ENCODE peak calls at places on chromosomes 5 and 9, in seven cellular contexts. S is GM12878, B is mammary epithelial cell, C is pancreas, W is tibial artery, F is astrocyte, T is heart left ventricle. P is an unnamed sample.

GRCh38 chr5:144361406-144361805 is 190.7 kb downstream of the KCTD16 start:
- DNase-seq in F (no peak), B (no peak), T (no peak), S (no peak), C (no peak), W (no peak), P (no peak)

GRCh38 chr5:172564187-172564586 is 76.9 kb upstream of the NEURL1B start:
- DNase-seq in C (peak; percentile 72), W (no peak), B (no peak), S (no peak), T (no peak), F (no peak), P (no peak)

GRCh38 chr5:35117960-35118359 is 70.2 kb upstream of the AGXT2 start:
- DNase-seq in B (peak; percentile 17), C (no peak), T (no peak), W (no peak), S (no peak), F (peak; percentile 67), P (no peak)

GRCh38 chr9:81317939-81318338 is 371.4 kb downstream of the TLE1 start:
- DNase-seq in C (no peak), W (no peak), B (no peak), T (no peak), F (peak; percentile 75), S (no peak), P (no peak)

GRCh38 chr5:180844858-180845257 is 16.2 kb downstream of the ZFP62 start:
- DNase-seq in W (no peak), T (no peak), F (no peak), C (no peak), B (no peak), S (no peak), P (no peak)

GRCh38 chr5:9545301-9545958 is 445 bp downstream of the SEMA5A start:
- DNase-seq in T (peak; percentile 27), B (peak; percentile 20), C (no peak), S (no peak), F (no peak), W (no peak), P (no peak)

GRCh38 chr5:134136771-134137170 is 22.3 kb downstream of the TCF7 start:
- DNase-seq in C (peak; percentile 6), T (peak; percentile 2), W (peak; percentile 13), F (no peak), S (no peak), B (no peak), P (no peak)

GRCh38 chr5:131417240-131417869 is 153.5 kb downstream of the CDC42SE2 start:
- DNase-seq in W (peak; percentile 63), F (peak; percentile 44), T (peak; percentile 49), C (peak; percentile 72), S (peak; percentile 34), B (peak; percentile 46), P (peak; percentile 85)

GRCh38 chr5:180599590-180599914 is 8.3 kb upstream of the SCGB3A1 start:
- DNase-seq in B (no peak), T (no peak), S (no peak), C (no peak), W (no peak), F (no peak), P (no peak)

GRCh38 chr5:53971566-53971965 is 338.8 kb downstream of the ARL15 start:
- DNase-seq in W (no peak), S (no peak), F (no peak), C (no peak), T (no peak), B (no peak), P (peak; percentile 65)

GRCh38 chr9:124108216-124108615 is 96.6 kb downstream of the LHX2 start:
- DNase-seq in W (no peak), F (no peak), C (no peak), S (no peak), T (no peak), B (no peak), P (no peak)

GRCh38 chr5:145280806-145281205 is 554.3 kb downstream of the PRELID2 start:
- DNase-seq in C (no peak), W (no peak), S (no peak), F (no peak), B (no peak), T (no peak), P (no peak)

GRCh38 chr5:42949348-42950090 is 90.6 kb downstream of the ANXA2R start:
- DNase-seq in T (peak; percentile 53), C (peak; percentile 20), W (peak; percentile 61), F (peak; percentile 81), B (no peak), S (peak; percentile 32), P (peak; percentile 87)

GRCh38 chr5:42950466-42951168 is 89.5 kb downstream of the ANXA2R start:
- DNase-seq in F (peak; percentile 100), T (peak; percentile 76), W (peak; percentile 81), S (peak; percentile 32), B (peak; percentile 98), C (peak; percentile 74), P (peak; percentile 99)

GRCh38 chr5:35857606-35858205 is 1.0 kb downstream of the IL7R start:
- DNase-seq in F (peak; percentile 92), B (peak; percentile 91), T (no peak), C (no peak), S (no peak), W (no peak), P (peak; percentile 62)

GRCh38 chr9:27150758-27151431 is 41.9 kb downstream of the TEK start:
- DNase-seq in T (no peak), S (no peak), C (no peak), B (no peak), W (no peak), F (peak; percentile 23), P (peak; percentile 84)

GRCh38 chr9:97794666-97795065 is 58.4 kb upstream of the FOXE1 start:
- DNase-seq in B (no peak), F (no peak), C (no peak), W (no peak), T (no peak), S (no peak), P (no peak)

GRCh38 chr9:113737414-113738271 is 138.5 kb upstream of the ZNF618 start:
- DNase-seq in B (peak; percentile 57), F (peak; percentile 22), W (peak; percentile 35), S (no peak), C (peak; percentile 70), T (peak; percentile 15), P (peak; percentile 81)

GRCh38 chr9:77944556-77945261 is 86.9 kb downstream of the GNAQ start:
- DNase-seq in S (no peak), F (no peak), B (no peak), W (no peak), T (peak; percentile 45), C (no peak), P (no peak)

GRCh38 chr5:179780343-179780742 is 13.4 kb upstream of the LTC4S start:
- DNase-seq in F (no peak), T (no peak), B (no peak), W (no peak), S (no peak), C (no peak), P (no peak)

DNA sequence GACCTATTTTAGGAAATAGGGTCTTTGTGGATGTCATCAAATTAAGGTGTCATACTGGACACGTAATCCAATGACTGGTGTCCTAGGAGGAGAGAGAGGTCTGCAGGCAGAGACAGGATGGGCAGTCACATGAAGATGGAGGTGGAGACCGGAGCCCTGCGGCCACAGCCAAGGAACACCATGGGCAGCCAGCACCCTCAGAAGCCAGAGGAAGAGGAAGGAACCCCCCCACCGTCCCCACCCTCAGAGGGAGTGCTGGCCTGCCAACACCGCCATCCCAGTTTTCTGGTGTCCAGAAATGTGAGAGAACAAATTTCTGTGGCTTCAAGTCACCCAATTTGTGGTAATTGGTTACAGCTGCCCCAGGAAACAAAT is 88.3 kb downstream of the NSUN2 start:
- DNase-seq in C (no peak), T (no peak), W (no peak), F (no peak), S (no peak), B (no peak), P (no peak)
- H3K4me1 ChIP-seq in C (no peaks in the 10 kb centered on the region), T (peaks cover 29% of the 10 kb centered on the region), W (no peaks in the 10 kb centered on the region), F (no peaks in the 10 kb centered on the region), S (no peaks in the 10 kb centered on the region), B (no peaks in the 10 kb centered on the region), P (peaks cover 8% of the 10 kb centered on the region)

DNA sequence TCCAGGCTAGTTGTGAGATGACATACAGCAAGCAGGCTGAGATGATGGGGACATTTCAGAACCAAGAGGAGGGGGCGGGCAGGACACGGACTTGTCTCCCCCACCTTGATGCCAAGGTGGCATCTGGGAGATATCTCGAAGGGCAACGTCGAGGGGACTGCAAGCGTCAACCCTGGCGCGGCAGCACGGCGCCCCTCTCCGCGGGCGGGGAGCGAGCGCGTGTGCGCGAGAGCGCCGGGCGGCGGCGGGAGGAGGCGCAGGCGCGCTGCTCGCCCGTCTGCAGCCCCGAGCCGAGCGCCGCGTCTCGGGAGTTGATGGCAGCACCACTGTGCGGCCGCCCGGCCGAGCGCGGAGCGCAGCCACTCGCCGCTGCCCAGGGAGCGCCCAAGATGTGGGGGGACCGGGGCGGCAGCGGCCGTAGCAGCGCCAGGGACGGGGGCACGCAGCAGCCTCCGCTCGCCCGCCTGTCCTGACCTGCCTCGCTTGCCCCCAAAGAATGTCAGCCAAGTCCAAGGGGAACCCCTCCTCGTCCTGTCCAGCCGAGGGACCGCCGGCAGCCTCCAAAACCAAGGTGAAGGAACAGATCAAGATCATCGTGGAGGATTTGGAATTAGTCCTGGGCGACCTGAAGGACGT is at the start of gene PRR16:
- DNase-seq in C (peak; percentile 18), F (peak; percentile 52), W (peak; percentile 46), B (peak; percentile 65), S (no peak), T (peak; percentile 61), P (peak; percentile 76)
- TF ChIP-seq CTCF in C (no peak), F (no peak), W (peak; percentile 65), B (no peak), S (no peak), T (no peak), P (peak; percentile 11)

DNA sequence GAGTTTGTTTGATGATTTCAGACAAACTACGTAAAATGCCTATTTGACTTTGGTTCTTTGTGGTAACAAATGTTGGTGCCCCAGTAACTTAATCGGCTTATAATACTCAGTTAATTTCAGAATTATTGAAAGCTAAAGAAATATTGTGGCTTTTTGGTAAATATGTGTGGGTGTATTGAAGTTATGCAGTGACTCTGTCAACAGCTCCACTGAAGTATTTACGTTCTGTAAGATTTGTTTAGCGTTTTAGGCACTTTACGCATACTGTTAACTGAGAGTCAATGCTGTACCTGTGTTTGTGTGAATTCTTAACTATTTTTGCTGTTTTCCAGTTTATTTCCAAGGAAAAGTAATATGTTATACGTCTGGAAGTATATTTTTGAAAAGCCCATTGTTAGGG is 2.2 kb downstream of the RAD23B start:
- DNase-seq in W (no peak), C (no peak), S (no peak), F (no peak), T (no peak), B (no peak), P (no peak)
- H3K4me1 ChIP-seq in W (no peaks in the 10 kb centered on the region), C (peaks cover 25% of the 10 kb centered on the region), S (peaks cover 8% of the 10 kb centered on the region), F (peaks cover 17% of the 10 kb centered on the region), T (peaks cover 56% of the 10 kb centered on the region), B (peaks cover 25% of the 10 kb centered on the region), P (peaks cover 8% of the 10 kb centered on the region)

DNA sequence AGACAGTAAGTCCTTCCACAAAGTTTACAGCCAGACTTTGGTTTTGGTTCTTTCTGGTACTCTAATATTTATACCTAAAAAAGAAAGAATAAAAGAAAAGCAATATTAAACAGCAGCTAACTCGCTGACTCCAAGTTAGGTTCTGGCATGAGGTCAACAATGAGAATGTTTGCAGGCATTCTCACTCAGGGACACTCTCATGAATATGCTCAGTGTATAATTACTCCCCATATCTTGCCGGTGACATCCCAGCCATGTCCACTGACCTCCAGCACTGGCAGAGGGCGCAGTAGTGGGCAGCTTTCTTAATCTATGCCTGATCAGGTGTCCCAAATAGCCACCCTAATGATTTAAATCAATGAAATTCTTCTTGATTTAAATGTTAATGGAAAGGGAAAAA is 151.5 kb downstream of the BNC2 start:
- DNase-seq in W (no peak), C (no peak), B (no peak), S (no peak), F (no peak), T (no peak), P (no peak)
- TF ChIP-seq CTCF in W (no peak), C (no peak), B (no peak), S (no peak), F (no peak), T (no peak), P (no peak)

GRCh38 chr9:88917375-88917774 is 73.9 kb upstream of the S1PR3 start:
- DNase-seq in T (no peak), S (no peak), F (no peak), C (peak; percentile 56), B (no peak), W (no peak), P (no peak)
- H3K4me1 ChIP-seq in T (no peaks in the 10 kb centered on the region), S (no peaks in the 10 kb centered on the region), F (no peaks in the 10 kb centered on the region), C (peaks cover 6% of the 10 kb centered on the region), B (no peaks in the 10 kb centered on the region), W (no peaks in the 10 kb centered on the region), P (no peaks in the 10 kb centered on the region)